ENCODE peak calls at places on chromosomes 3 and 15, in nine cellular contexts. Y is ACHN; J is heart right ventricle; F is T-helper 9 cell; C is kidney glomerular epithelial cell; Z is mesendoderm; M is effector CD4-positive, alpha-beta T cell; R is HT-29; V is fibroblast of lung. L is an unnamed sample.

GRCh38 chr3:52136513-52136912 is 17.7 kb downstream of the POC1A start:
- DNase-seq in Z (no peak), M (no peak), C (no peak), R (no peak), V (no peak), Y (no peak), J (no peak), F (no peak), L (no peak)

GRCh38 chr3:66101901-66102300 is 63.2 kb upstream of the MAGI1 start:
- DNase-seq in Z (no peak), M (no peak), Y (no peak), C (no peak), J (no peak), F (no peak), V (no peak), R (no peak), L (no peak)

GRCh38 chr15:99090011-99090699 is 14.7 kb upstream of the SYNM start:
- DNase-seq in M (no peak), Z (no peak), J (no peak), Y (no peak), V (peak), C (no peak), R (no peak), F (no peak), L (no peak)

GRCh38 chr15:29677871-29678431 is 144.3 kb downstream of the TJP1 start:
- DNase-seq in Y (no peak), Z (no peak), V (no peak), C (no peak), R (peak), F (no peak), M (no peak), J (no peak), L (no peak)

GRCh38 chr15:36415643-36416042 is 163.8 kb upstream of the CDIN1 start:
- DNase-seq in J (no peak), C (peak), Z (no peak), F (no peak), M (no peak), V (peak), Y (no peak), R (no peak), L (no peak)

GRCh38 chr3:16140116-16140893 is 34.2 kb upstream of the GALNT15 start:
- DNase-seq in V (peak), C (peak), R (no peak), F (no peak), J (no peak), Y (no peak), M (no peak), Z (no peak), L (no peak)

GRCh38 chr15:60784855-60785254 is 305.9 kb upstream of the ICE2 start:
- DNase-seq in V (no peak), Z (no peak), M (no peak), Y (no peak), F (no peak), J (no peak), R (no peak), C (no peak), L (no peak)

GRCh38 chr3:141450727-141451378 is 36.0 kb upstream of the RASA2 start:
- DNase-seq in C (no peak), Y (no peak), F (no peak), J (no peak), V (no peak), R (no peak), M (no peak), Z (no peak), L (no peak)

GRCh38 chr3:8765528-8765927 is 3.9 kb downstream of the OXTR start:
- DNase-seq in Z (no peak), F (no peak), M (no peak), Y (no peak), J (no peak), R (no peak), V (peak), C (no peak), L (no peak)

GRCh38 chr15:78195735-78196201 is 38.6 kb downstream of the ACSBG1 start:
- DNase-seq in R (peak), F (peak), M (peak), J (no peak), Y (peak), V (no peak), C (peak), Z (peak), L (peak)

GRCh38 chr15:89379818-89380217 is 45.2 kb upstream of the POLG start:
- DNase-seq in Y (no peak), Z (no peak), R (no peak), J (no peak), V (no peak), F (no peak), M (no peak), C (no peak), L (no peak)

GRCh38 chr3:55207744-55208143 is 279.4 kb downstream of the WNT5A start:
- DNase-seq in V (no peak), C (no peak), Z (no peak), Y (no peak), J (no peak), F (no peak), M (no peak), R (no peak), L (no peak)

GRCh38 chr3:192916455-192917257 is 1.0 kb downstream of the MB21D2 start:
- DNase-seq in F (peak), V (peak), R (peak), Z (peak), Y (peak), J (peak), M (peak), C (peak), L (no peak)

GRCh38 chr3:187662848-187663407 is 7.3 kb downstream of the SST start:
- DNase-seq in M (no peak), J (no peak), F (no peak), V (no peak), Y (no peak), C (no peak), R (no peak), Z (no peak), L (no peak)

GRCh38 chr3:4689021-4689420 is 195.9 kb downstream of the ITPR1 start:
- DNase-seq in J (no peak), M (no peak), Y (no peak), R (no peak), C (no peak), F (no peak), Z (no peak), V (no peak), L (no peak)

GRCh38 chr15:100704281-100705055 is 102.1 kb downstream of the ASB7 start:
- DNase-seq in J (no peak), Y (no peak), V (peak), Z (no peak), R (no peak), M (no peak), C (peak), F (no peak), L (no peak)

GRCh38 chr15:68031406-68031805 is 22.7 kb upstream of the PIAS1 start:
- DNase-seq in C (no peak), Y (no peak), V (no peak), M (no peak), Z (no peak), R (no peak), F (no peak), J (no peak), L (no peak)

GRCh38 chr3:51703776-51704510 is 2.9 kb upstream of the GRM2 start:
- DNase-seq in M (no peak), C (no peak), Y (no peak), V (no peak), F (no peak), J (no peak), R (no peak), Z (no peak), L (no peak)

GRCh38 chr3:46968783-46969428 is 7.6 kb downstream of the CCDC12 start:
- DNase-seq in F (no peak), R (no peak), V (no peak), Z (no peak), M (no peak), J (no peak), C (no peak), Y (no peak), L (no peak)

GRCh38 chr3:165491487-165491886 is 295.3 kb upstream of the SLITRK3 start:
- DNase-seq in M (no peak), V (peak), F (no peak), C (no peak), Y (no peak), J (no peak), R (no peak), Z (peak), L (no peak)

GRCh38 chr15:31216210-31216911 is 110.3 kb upstream of the KLF13 start:
- DNase-seq in M (peak), J (peak), C (no peak), F (peak), V (peak), Y (peak), R (peak), Z (peak), L (peak)

GRCh38 chr3:89649431-89649830 is 542.0 kb downstream of the EPHA3 start:
- DNase-seq in C (no peak), V (no peak), M (no peak), Y (no peak), F (no peak), R (no peak), J (no peak), Z (no peak), L (no peak)

GRCh38 chr3:71583569-71584215 is at the start of gene FOXP1:
- DNase-seq in C (peak), R (peak), Z (peak), V (peak), J (peak), F (peak), M (peak), Y (peak), L (peak)

GRCh38 chr3:197445886-197446631 is 109.7 kb downstream of the BDH1 start:
- DNase-seq in C (no peak), J (no peak), Y (no peak), V (no peak), M (no peak), F (no peak), R (no peak), Z (no peak), L (no peak)

GRCh38 chr15:92917606-92918407 is 17.7 kb downstream of the CHD2 start:
- DNase-seq in J (peak), C (peak), Z (peak), M (peak), V (peak), Y (peak), R (peak), F (peak), L (peak)

GRCh38 chr15:29800441-29801366 is 21.6 kb downstream of the TJP1 start:
- DNase-seq in Y (no peak), J (no peak), C (no peak), M (no peak), R (no peak), Z (no peak), V (no peak), F (no peak), L (no peak)

GRCh38 chr3:38533285-38533994 is 37.3 kb downstream of the EXOG start:
- DNase-seq in C (no peak), R (no peak), M (no peak), Y (no peak), Z (peak), F (no peak), V (no peak), J (peak), L (no peak)

GRCh38 chr3:187919535-187919934 is 174.3 kb upstream of the BCL6 start:
- DNase-seq in C (no peak), J (no peak), R (no peak), Y (no peak), V (no peak), F (no peak), M (no peak), Z (no peak), L (no peak)

GRCh38 chr3:3127432-3128010 is 781 bp downstream of the TRNT1 start:
- DNase-seq in V (peak), Y (peak), F (peak), C (no peak), J (no peak), Z (peak), R (peak), M (peak), L (peak)

GRCh38 chr3:118742760-118743159 is 291.9 kb downstream of the IGSF11 start:
- DNase-seq in C (no peak), M (no peak), F (no peak), R (no peak), J (no peak), V (no peak), Z (no peak), Y (no peak), L (no peak)

GRCh38 chr15:38299216-38299615 is 46.6 kb downstream of the SPRED1 start:
- DNase-seq in Y (peak), R (no peak), V (peak), F (no peak), Z (no peak), J (no peak), M (no peak), C (no peak), L (no peak)

L was measured in CD8-positive, alpha-beta memory T cell.